ENCODE peak calls at places on chromosomes 1 and 21, in four cellular contexts. One of them, this sample, is unnamed. For H4K20me1, the result is how much of the 10 kb centered on the place peaks cover.

GRCh38 chr1:165631403-165632151 is 543 bp downstream of the MGST3 start:
- DNase-seq in IMR-90: peak
- DNase-seq in HepG2: no peak
- DNase-seq in mammary epithelial cell: peak
- DNase-seq in this sample: no peak

GRCh38 chr1:9010781-9011323 is 15.4 kb downstream of the SLC2A7 start:
- DNase-seq in mammary epithelial cell: no peak
- DNase-seq in IMR-90: no peak
- DNase-seq in HepG2: no peak
- DNase-seq in this sample: no peak

GRCh38 chr1:23528245-23528978 is 2.6 kb downstream of the E2F2 start:
- DNase-seq in IMR-90: peak
- DNase-seq in HepG2: peak
- DNase-seq in mammary epithelial cell: peak
- DNase-seq in this sample: peak

GRCh38 chr1:203038891-203039608 is 12.8 kb downstream of the PPFIA4 start:
- DNase-seq in IMR-90: peak
- DNase-seq in HepG2: peak
- DNase-seq in mammary epithelial cell: peak
- DNase-seq in this sample: peak

GRCh38 chr1:226350504-226350865 is 41.5 kb upstream of the LIN9 start:
- DNase-seq in IMR-90: no peak
- DNase-seq in HepG2: no peak
- DNase-seq in mammary epithelial cell: no peak
- DNase-seq in this sample: peak

GRCh38 chr1:37858931-37859506 is 373 bp downstream of the MTF1 start:
- DNase-seq in HepG2: no peak
- DNase-seq in mammary epithelial cell: no peak
- DNase-seq in IMR-90: peak
- DNase-seq in this sample: peak

GRCh38 chr1:155308493-155309422 is at the start of gene FDPS:
- DNase-seq in IMR-90: peak
- DNase-seq in HepG2: peak
- DNase-seq in mammary epithelial cell: peak
- DNase-seq in this sample: peak

GRCh38 chr1:180905927-180906326 is 6.8 kb upstream of the KIAA1614 start:
- DNase-seq in IMR-90: no peak
- DNase-seq in mammary epithelial cell: no peak
- DNase-seq in HepG2: no peak
- DNase-seq in this sample: no peak

GRCh38 chr1:153598309-153599172 is 14.4 kb downstream of the S100A16 start:
- DNase-seq in mammary epithelial cell: peak
- DNase-seq in HepG2: no peak
- DNase-seq in IMR-90: peak
- DNase-seq in this sample: peak

GRCh38 chr1:15953791-15954201 is 22.1 kb downstream of the ZBTB17 start:
- DNase-seq in HepG2: no peak
- DNase-seq in mammary epithelial cell: no peak
- DNase-seq in IMR-90: no peak
- DNase-seq in this sample: no peak
- H4K20me1 ChIP-seq in HepG2: under half
- H4K20me1 ChIP-seq in mammary epithelial cell: under half
- H4K20me1 ChIP-seq in IMR-90: under half
- H4K20me1 ChIP-seq in this sample: under half

DNA sequence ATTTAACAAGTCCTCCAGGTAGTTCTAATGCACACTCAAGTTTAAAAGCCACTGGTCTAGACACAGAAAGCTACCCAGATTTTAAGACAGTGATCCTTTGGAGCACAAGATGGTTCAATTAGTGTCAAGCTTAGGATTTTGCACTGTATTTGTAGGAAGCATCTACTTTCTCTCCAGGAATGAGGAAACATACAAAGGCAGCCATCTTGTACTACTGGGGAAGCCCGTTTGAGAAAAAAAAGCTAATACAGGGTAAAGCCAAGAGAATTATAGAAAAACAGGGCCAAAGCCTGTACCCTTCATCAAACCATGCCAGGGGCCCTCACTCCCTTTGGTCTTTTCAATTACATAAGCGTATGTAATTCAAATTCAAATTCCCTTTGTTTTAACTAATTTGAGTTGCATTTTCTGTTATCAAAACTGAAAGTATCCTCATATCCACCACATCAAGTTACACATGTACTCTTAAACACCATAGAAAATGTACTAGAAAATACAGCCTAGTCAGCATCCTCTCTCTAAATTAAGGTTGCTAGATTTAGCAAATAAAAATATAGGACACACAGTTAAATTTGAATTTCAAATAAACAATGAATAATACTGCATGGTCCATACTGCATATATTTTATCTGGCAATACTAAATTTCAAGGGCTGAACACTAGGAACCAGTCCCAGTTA is 17.4 kb downstream of the PIK3R3 start:
- DNase-seq in HepG2: no peak
- DNase-seq in IMR-90: no peak
- DNase-seq in mammary epithelial cell: no peak
- DNase-seq in this sample: no peak
- H4K20me1 ChIP-seq in HepG2: under half
- H4K20me1 ChIP-seq in IMR-90: under half
- H4K20me1 ChIP-seq in mammary epithelial cell: under half
- H4K20me1 ChIP-seq in this sample: under half

DNA sequence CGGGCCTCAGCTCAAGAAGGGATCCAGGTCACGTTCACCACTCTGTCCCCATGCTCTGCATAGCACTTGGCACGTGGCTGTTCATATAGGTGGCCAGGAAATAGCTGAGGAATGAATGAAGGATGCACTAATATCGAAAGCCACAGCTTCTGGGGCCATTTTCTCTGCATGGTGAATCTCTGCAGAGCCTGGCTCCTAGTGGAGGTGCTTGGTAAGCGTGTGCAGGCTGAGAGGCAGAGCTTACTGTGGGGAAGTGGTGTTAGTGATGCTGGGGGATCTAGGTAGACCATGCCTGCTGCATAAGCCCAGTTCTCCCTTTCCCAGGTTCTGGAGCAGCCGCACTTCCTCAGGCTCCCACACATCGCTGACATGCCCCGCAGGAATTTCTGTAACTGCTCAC is 8.3 kb downstream of the CSRP1 start:
- DNase-seq in IMR-90: no peak
- DNase-seq in mammary epithelial cell: no peak
- DNase-seq in HepG2: no peak
- DNase-seq in this sample: no peak
- H4K20me1 ChIP-seq in IMR-90: half or more
- H4K20me1 ChIP-seq in mammary epithelial cell: under half
- H4K20me1 ChIP-seq in HepG2: under half
- H4K20me1 ChIP-seq in this sample: under half

DNA sequence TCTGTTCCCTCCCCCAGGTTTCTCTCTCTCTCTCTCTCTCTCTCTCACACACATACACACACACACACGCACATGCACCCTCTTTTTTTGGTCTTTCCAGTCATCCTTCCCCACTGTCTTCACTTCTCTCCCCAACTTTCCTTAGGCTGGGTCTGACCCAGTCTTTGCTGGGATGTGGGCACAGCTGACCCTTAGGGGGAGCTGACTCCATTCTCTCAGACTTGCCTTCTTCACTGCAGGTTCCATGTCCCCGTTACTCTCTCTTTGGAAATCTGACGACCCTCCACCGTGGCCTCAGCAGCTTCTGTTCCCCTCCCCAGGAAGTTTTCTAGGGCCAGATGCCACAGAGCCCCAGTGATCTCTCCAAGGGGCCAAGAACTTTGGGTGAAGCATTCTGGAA is 2.1 kb downstream of the DISP3 start:
- DNase-seq in mammary epithelial cell: no peak
- DNase-seq in IMR-90: no peak
- DNase-seq in HepG2: no peak
- DNase-seq in this sample: no peak
- H4K20me1 ChIP-seq in mammary epithelial cell: under half
- H4K20me1 ChIP-seq in IMR-90: under half
- H4K20me1 ChIP-seq in HepG2: under half
- H4K20me1 ChIP-seq in this sample: under half

GRCh38 chr1:68448365-68448764 is 1.4 kb downstream of the RPE65 start:
- DNase-seq in IMR-90: no peak
- DNase-seq in mammary epithelial cell: no peak
- DNase-seq in HepG2: no peak
- DNase-seq in this sample: no peak
- H4K20me1 ChIP-seq in IMR-90: under half
- H4K20me1 ChIP-seq in mammary epithelial cell: under half
- H4K20me1 ChIP-seq in HepG2: under half
- H4K20me1 ChIP-seq in this sample: under half

GRCh38 chr1:206694551-206695124 is 9.9 kb downstream of the MAPKAPK2 start:
- DNase-seq in IMR-90: no peak
- DNase-seq in HepG2: peak
- DNase-seq in mammary epithelial cell: no peak
- DNase-seq in this sample: no peak
- H4K20me1 ChIP-seq in IMR-90: half or more
- H4K20me1 ChIP-seq in HepG2: under half
- H4K20me1 ChIP-seq in mammary epithelial cell: under half
- H4K20me1 ChIP-seq in this sample: half or more

GRCh38 chr1:24913274-24913604 is 16.8 kb downstream of the RUNX3 start:
- DNase-seq in IMR-90: no peak
- DNase-seq in HepG2: no peak
- DNase-seq in mammary epithelial cell: no peak
- DNase-seq in this sample: no peak
- H4K20me1 ChIP-seq in IMR-90: under half
- H4K20me1 ChIP-seq in HepG2: under half
- H4K20me1 ChIP-seq in mammary epithelial cell: under half
- H4K20me1 ChIP-seq in this sample: under half

GRCh38 chr1:43868741-43869067 is 64.9 kb upstream of the ARTN start:
- DNase-seq in HepG2: no peak
- DNase-seq in mammary epithelial cell: no peak
- DNase-seq in IMR-90: peak
- DNase-seq in this sample: no peak

GRCh38 chr1:43861985-43862735 is 71.4 kb upstream of the ARTN start:
- DNase-seq in mammary epithelial cell: no peak
- DNase-seq in HepG2: no peak
- DNase-seq in IMR-90: no peak
- DNase-seq in this sample: no peak

GRCh38 chr1:43864111-43865045 is 69.2 kb upstream of the ARTN start:
- DNase-seq in HepG2: no peak
- DNase-seq in mammary epithelial cell: no peak
- DNase-seq in IMR-90: no peak
- DNase-seq in this sample: no peak

GRCh38 chr1:43867946-43868740 is 65.5 kb upstream of the ARTN start:
- DNase-seq in HepG2: no peak
- DNase-seq in IMR-90: peak
- DNase-seq in mammary epithelial cell: peak
- DNase-seq in this sample: no peak

DNA sequence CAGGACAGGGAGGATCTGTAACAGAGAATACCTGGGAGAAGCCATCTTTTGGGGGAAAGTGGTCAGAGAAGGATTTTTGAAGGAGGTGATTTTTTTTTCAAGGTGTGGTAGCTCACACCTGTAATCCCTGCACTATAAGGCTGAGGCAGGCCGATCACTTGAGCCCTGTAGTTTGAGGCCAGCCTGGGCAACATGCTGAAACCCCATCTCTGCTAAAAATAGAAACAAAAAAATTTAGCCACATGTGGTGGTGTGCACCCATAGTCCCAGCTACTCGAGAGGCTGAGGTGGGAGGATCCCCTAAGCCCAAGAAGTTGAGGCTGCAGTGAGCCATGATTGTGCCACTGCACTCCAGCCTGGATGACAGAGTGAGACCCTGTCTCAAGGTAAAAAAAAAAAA is 67.4 kb upstream of the ARTN start:
- DNase-seq in IMR-90: no peak
- DNase-seq in mammary epithelial cell: no peak
- DNase-seq in HepG2: no peak
- DNase-seq in this sample: no peak
- H4K20me1 ChIP-seq in IMR-90: under half
- H4K20me1 ChIP-seq in mammary epithelial cell: under half
- H4K20me1 ChIP-seq in HepG2: under half
- H4K20me1 ChIP-seq in this sample: under half

GRCh38 chr21:45104560-45104959 is 30.2 kb downstream of the ADARB1 start:
- DNase-seq in mammary epithelial cell: peak
- DNase-seq in HepG2: no peak
- DNase-seq in IMR-90: no peak
- DNase-seq in this sample: no peak
- H4K20me1 ChIP-seq in mammary epithelial cell: under half
- H4K20me1 ChIP-seq in HepG2: under half
- H4K20me1 ChIP-seq in IMR-90: half or more
- H4K20me1 ChIP-seq in this sample: under half

DNA sequence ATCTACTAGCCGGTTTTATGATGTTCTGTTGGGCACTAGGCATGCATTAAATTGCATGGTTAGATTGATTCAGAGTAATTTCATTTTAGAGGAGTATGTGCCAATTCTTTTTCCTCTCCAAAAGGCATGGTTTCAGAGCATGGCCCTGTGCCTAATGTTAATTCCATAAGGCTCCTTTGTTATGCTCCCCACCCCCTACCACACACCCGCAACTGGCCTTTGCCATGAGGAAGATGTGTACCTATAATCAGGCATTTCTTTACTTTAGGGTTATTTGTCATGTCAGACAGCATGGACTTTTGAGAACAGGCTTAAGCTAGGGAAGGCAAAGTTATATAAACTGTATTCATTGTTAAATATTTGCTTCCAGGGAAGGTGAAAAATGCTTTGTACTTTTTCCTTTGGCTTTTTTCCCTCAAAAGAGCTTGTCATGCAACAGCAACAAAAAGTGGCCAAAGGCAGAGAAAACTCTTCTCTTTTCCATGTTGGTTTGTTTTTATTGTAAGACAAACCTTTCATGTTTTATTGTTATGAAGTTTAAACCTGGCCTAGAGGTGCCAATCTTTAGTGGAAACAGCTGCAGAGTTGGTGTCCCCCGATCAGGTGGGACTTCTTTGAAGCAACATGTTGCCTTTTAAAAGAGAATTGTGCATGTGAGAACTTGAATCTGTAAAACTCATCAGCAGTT is 24.3 kb upstream of the NBL1 start:
- DNase-seq in IMR-90: no peak
- DNase-seq in HepG2: peak
- DNase-seq in mammary epithelial cell: no peak
- DNase-seq in this sample: no peak
- H4K20me1 ChIP-seq in IMR-90: under half
- H4K20me1 ChIP-seq in HepG2: under half
- H4K20me1 ChIP-seq in mammary epithelial cell: under half
- H4K20me1 ChIP-seq in this sample: under half

This sample was measured in Karpas-422.